ENCODE peak calls at places on chromosomes 12 and 14, in four cellular contexts. P, U, Q and I are unnamed samples.

GRCh38 chr12:50859621-50860020 is 16.9 kb downstream of the TMPRSS12 start:
- DNase-seq in U (no peak), P (no peak), Q (no peak), I (no peak)

GRCh38 chr12:95591731-95592130 is 40.5 kb upstream of the USP44 start:
- DNase-seq in P (no peak), U (no peak), Q (no peak), I (no peak)

GRCh38 chr12:32801269-32802019 is 45.7 kb upstream of the YARS2 start:
- DNase-seq in Q (no peak), P (no peak), U (no peak), I (no peak)

GRCh38 chr12:54159140-54159539 is 29.6 kb downstream of the SMUG1 start:
- DNase-seq in Q (no peak), U (no peak), P (peak), I (no peak)

GRCh38 chr14:59439256-59440015 is 25.7 kb downstream of the GPR135 start:
- DNase-seq in U (peak), Q (peak), P (no peak), I (no peak)

GRCh38 chr12:132148368-132149045 is 4.2 kb downstream of the NOC4L start:
- DNase-seq in U (no peak), P (peak), Q (no peak), I (no peak)

GRCh38 chr14:66405158-66405557 is 81.0 kb upstream of the CCDC196 start:
- DNase-seq in Q (peak), U (peak), P (no peak), I (no peak)

GRCh38 chr12:25436206-25436912 is 116.7 kb downstream of the LMNTD1 start:
- DNase-seq in P (no peak), U (peak), Q (peak), I (no peak)

GRCh38 chr12:53191096-53191884 is 10.6 kb upstream of the CSAD start:
- DNase-seq in P (no peak), Q (no peak), U (no peak), I (no peak)

GRCh38 chr12:92612611-92613010 is 90.2 kb upstream of the PLEKHG7 start:
- DNase-seq in Q (no peak), P (no peak), U (no peak), I (no peak)

GRCh38 chr14:100239200-100239839 is 376 bp downstream of the YY1 start:
- DNase-seq in P (peak), Q (no peak), U (no peak), I (no peak)

GRCh38 chr12:19121449-19122018 is 8.0 kb upstream of the PLEKHA5 start:
- DNase-seq in Q (no peak), P (no peak), U (no peak), I (no peak)

GRCh38 chr14:102088012-102088792 is 1.4 kb upstream of the HSP90AA1 start:
- DNase-seq in Q (no peak), P (peak), U (peak), I (no peak)

GRCh38 chr12:120007272-120007671 is 18.2 kb downstream of the BICDL1 start:
- DNase-seq in P (no peak), Q (no peak), U (no peak), I (no peak)

GRCh38 chr12:92244036-92244435 is 98.4 kb upstream of the BTG1 start:
- DNase-seq in P (no peak), Q (peak), U (no peak), I (no peak)

GRCh38 chr12:22447223-22447622 is 97.1 kb downstream of the C2CD5 start:
- DNase-seq in P (no peak), U (no peak), Q (no peak), I (no peak)

GRCh38 chr12:79482323-79482722 is 208.4 kb downstream of the PAWR start:
- DNase-seq in Q (no peak), P (no peak), U (no peak), I (no peak)

GRCh38 chr14:74542056-74542685 is 48.6 kb downstream of the ISCA2 start:
- DNase-seq in Q (no peak), U (no peak), P (peak), I (peak)

GRCh38 chr14:68486033-68486732 is 306.7 kb downstream of the ZFP36L1 start:
- DNase-seq in U (no peak), P (no peak), Q (no peak), I (no peak)

GRCh38 chr12:24360907-24361306 is 411.4 kb upstream of the SOX5 start:
- DNase-seq in Q (no peak), U (no peak), P (no peak), I (no peak)

GRCh38 chr12:120775862-120776552 is 50.4 kb downstream of the ACADS start:
- DNase-seq in P (no peak), Q (no peak), U (no peak), I (no peak)

GRCh38 chr14:21101802-21102413 is 1.0 kb downstream of the TMEM253 start:
- DNase-seq in Q (no peak), P (no peak), U (no peak), I (no peak)

GRCh38 chr12:67534671-67535070 is 113.9 kb upstream of the DYRK2 start:
- DNase-seq in U (peak), Q (peak), P (no peak), I (no peak)

GRCh38 chr12:52232916-52233461 is at the start of gene KRT7:
- DNase-seq in Q (no peak), P (peak), U (peak), I (peak)

GRCh38 chr12:113555226-113555625 is 83.6 kb upstream of the LHX5 start:
- DNase-seq in P (no peak), Q (no peak), U (no peak), I (no peak)

GRCh38 chr14:104383088-104383805 is 196.3 kb upstream of the C14orf180 start:
- DNase-seq in U (no peak), P (peak), Q (no peak), I (peak)

GRCh38 chr12:118983147-118983824 is 1.9 kb downstream of the SRRM4 start:
- DNase-seq in Q (no peak), P (no peak), U (no peak), I (no peak)

GRCh38 chr12:49346659-49347306 is at the start of gene DNAJC22:
- DNase-seq in Q (no peak), P (peak), U (peak), I (no peak)

GRCh38 chr14:102893452-102893851 is 29.0 kb upstream of the AMN start:
- DNase-seq in P (peak), Q (peak), U (peak), I (no peak)

GRCh38 chr12:104132351-104132956 is 5.6 kb downstream of the NFYB start:
- DNase-seq in U (no peak), Q (no peak), P (no peak), I (no peak)

GRCh38 chr12:132397152-132397933 is 68.0 kb upstream of the GALNT9 start:
- DNase-seq in P (peak), Q (no peak), U (no peak), I (peak)

GRCh38 chr12:96271469-96272199 is 77.5 kb downstream of the ELK3 start:
- DNase-seq in U (peak), P (no peak), Q (no peak), I (no peak)

GRCh38 chr14:26216797-26217196 is 381.0 kb downstream of the NOVA1 start:
- DNase-seq in U (no peak), Q (no peak), P (no peak), I (no peak)

GRCh38 chr12:100187068-100187467 is 13.5 kb upstream of the ACTR6 start:
- DNase-seq in U (no peak), P (no peak), Q (no peak), I (no peak)

GRCh38 chr14:52286659-52287649 is 19.5 kb downstream of the PTGDR start:
- DNase-seq in Q (peak), P (no peak), U (peak), I (no peak)

GRCh38 chr14:81396108-81396507 is 4.0 kb downstream of the STON2 start:
- DNase-seq in U (peak), P (no peak), Q (no peak), I (no peak)

GRCh38 chr12:22658214-22658613 is 33.2 kb downstream of the ETNK1 start:
- DNase-seq in P (no peak), Q (peak), U (peak), I (no peak)